ENCODE peak calls at places on chromosomes 6 and 20, in five cellular contexts. D, K, A, P and F are unnamed samples.

GRCh38 chr20:24034820-24035219 is 46.2 kb upstream of the GGTLC1 start:
- DNase-seq in K (no peak), D (no peak), A (no peak), P (no peak), F (no peak)

GRCh38 chr6:15620616-15621015 is 42.2 kb downstream of the DTNBP1 start:
- DNase-seq in P (no peak), A (no peak), D (no peak), K (no peak), F (no peak)

GRCh38 chr6:109260701-109261100 is 121.6 kb downstream of the CD164 start:
- DNase-seq in K (no peak), D (no peak), A (no peak), P (no peak), F (no peak)

GRCh38 chr6:168877821-168878282 is 375.8 kb downstream of the THBS2 start:
- DNase-seq in P (no peak), K (no peak), D (no peak), A (no peak), F (peak)

GRCh38 chr6:27209167-27209566 is 38.3 kb upstream of the PRSS16 start:
- DNase-seq in D (no peak), P (no peak), K (no peak), A (no peak), F (no peak)

GRCh38 chr20:9290331-9290730 is 221.4 kb downstream of the PLCB4 start:
- DNase-seq in P (no peak), A (no peak), K (no peak), D (no peak), F (no peak)

GRCh38 chr6:10404799-10405524 is 9.9 kb downstream of the TFAP2A start:
- DNase-seq in D (no peak), A (no peak), K (no peak), P (no peak), F (peak)

GRCh38 chr20:43731469-43731868 is 4.7 kb upstream of the GTSF1L start:
- DNase-seq in K (no peak), P (no peak), D (no peak), A (no peak), F (peak)

GRCh38 chr6:53461682-53462081 is 83.2 kb downstream of the GCLC start:
- DNase-seq in P (no peak), D (peak), K (no peak), A (no peak), F (no peak)

GRCh38 chr6:112034236-112034990 is 19.5 kb upstream of the CCN6 start:
- DNase-seq in A (no peak), D (no peak), K (no peak), P (no peak), F (no peak)

GRCh38 chr6:100466410-100467143 is 1.9 kb upstream of the SIM1 start:
- DNase-seq in D (no peak), K (no peak), P (no peak), A (no peak), F (peak)

GRCh38 chr6:35554811-35555210 is 42.1 kb upstream of the TULP1 start:
- DNase-seq in P (no peak), K (no peak), A (no peak), D (no peak), F (no peak)

GRCh38 chr6:152969688-152970418 is 13.0 kb downstream of the FBXO5 start:
- DNase-seq in K (no peak), A (no peak), D (no peak), P (no peak), F (no peak)

GRCh38 chr20:35625584-35626385 is 10.2 kb downstream of the SPAG4 start:
- DNase-seq in D (no peak), A (no peak), K (no peak), P (no peak), F (no peak)

GRCh38 chr20:37386505-37387201 is 40.7 kb downstream of the SRC start:
- DNase-seq in P (no peak), A (no peak), K (no peak), D (no peak), F (no peak)

GRCh38 chr20:17431621-17432364 is 99.4 kb downstream of the BFSP1 start:
- DNase-seq in A (peak), K (no peak), P (peak), D (peak), F (peak)

GRCh38 chr6:33739611-33740010 is 7.1 kb downstream of the IP6K3 start:
- DNase-seq in K (no peak), P (no peak), D (no peak), A (no peak), F (no peak)

GRCh38 chr20:17624551-17625245 is 54.8 kb downstream of the DSTN start:
- DNase-seq in K (no peak), P (peak), A (no peak), D (no peak), F (no peak)

GRCh38 chr6:108736832-108737231 is 111.4 kb upstream of the ARMC2 start:
- DNase-seq in P (no peak), D (no peak), A (peak), K (no peak), F (peak)

GRCh38 chr6:170525795-170526194 is 27.3 kb downstream of the PSMB1 start:
- DNase-seq in D (no peak), A (no peak), K (no peak), P (no peak), F (no peak)

GRCh38 chr6:21928715-21929298 is 335.3 kb downstream of the SOX4 start:
- DNase-seq in K (no peak), A (no peak), P (no peak), D (no peak), F (no peak)

GRCh38 chr6:20906938-20907337 is 372.7 kb downstream of the CDKAL1 start:
- DNase-seq in A (no peak), K (no peak), D (no peak), P (no peak), F (peak)